ENCODE peak calls at places on chromosome 6, in four cellular contexts. Z, P, L and J are unnamed samples.

GRCh38 chr6:167308207-167308606 is 16.7 kb upstream of the TTLL2 start:
- DNase-seq in Z (no peak), P (no peak), L (no peak), J (no peak)

GRCh38 chr6:5645275-5645674 is 361.4 kb downstream of the NRN1 start:
- DNase-seq in Z (peak), P (no peak), L (peak), J (no peak)

GRCh38 chr6:28207244-28208179 is 17.6 kb upstream of the ZSCAN9 start:
- DNase-seq in Z (no peak), P (peak), L (no peak), J (no peak)

GRCh38 chr6:17336425-17336824 is 55.3 kb downstream of the RBM24 start:
- DNase-seq in Z (no peak), P (no peak), L (no peak), J (no peak)

GRCh38 chr6:69584913-69585729 is 211.7 kb downstream of the LMBRD1 start:
- DNase-seq in Z (no peak), P (no peak), L (no peak), J (no peak)

GRCh38 chr6:146598785-146599405 is at the start of gene ADGB:
- DNase-seq in Z (no peak), P (peak), L (no peak), J (no peak)

GRCh38 chr6:142773859-142774258 is 171.1 kb downstream of the HIVEP2 start:
- DNase-seq in Z (no peak), P (no peak), L (no peak), J (no peak)

GRCh38 chr6:168096271-168096764 is 17.3 kb upstream of the FRMD1 start:
- DNase-seq in Z (no peak), P (peak), L (no peak), J (no peak)

GRCh38 chr6:161482517-161482903 is 208.6 kb upstream of the AGPAT4 start:
- DNase-seq in Z (no peak), P (no peak), L (no peak), J (no peak)

GRCh38 chr6:11771473-11772048 is 7.0 kb downstream of the ADTRP start:
- DNase-seq in Z (no peak), P (no peak), L (no peak), J (no peak)

GRCh38 chr6:153117986-153118886 is 12.8 kb downstream of the RGS17 start:
- DNase-seq in Z (no peak), P (no peak), L (no peak), J (no peak)

GRCh38 chr6:87730310-87730709 is 28.3 kb upstream of the AKIRIN2 start:
- DNase-seq in Z (peak), P (no peak), L (peak), J (no peak)

GRCh38 chr6:76992553-76992952 is 470.7 kb downstream of the HTR1B start:
- DNase-seq in Z (no peak), P (no peak), L (no peak), J (no peak)

GRCh38 chr6:165843568-165844113 is 180.6 kb upstream of the PDE10A start:
- DNase-seq in Z (no peak), P (no peak), L (no peak), J (no peak)

GRCh38 chr6:55886185-55886836 is 10.9 kb upstream of the BMP5 start:
- DNase-seq in Z (no peak), P (no peak), L (no peak), J (no peak)

GRCh38 chr6:135568366-135568765 is 70.8 kb upstream of the AHI1 start:
- DNase-seq in Z (no peak), P (no peak), L (no peak), J (no peak)

GRCh38 chr6:28884423-28885148 is 39.2 kb downstream of the TRIM27 start:
- DNase-seq in Z (no peak), P (no peak), L (no peak), J (no peak)

GRCh38 chr6:89818977-89819335 is 638 bp downstream of the MDN1 start:
- DNase-seq in Z (no peak), P (no peak), L (peak), J (no peak)

GRCh38 chr6:157732007-157732406 is 91.0 kb upstream of the SNX9 start:
- DNase-seq in Z (no peak), P (no peak), L (no peak), J (no peak)